ENCODE peak calls at places on chromosomes 3 and 15, in five cellular contexts. U, Z, M, O and C are unnamed samples.

GRCh38 chr15:38782156-38782555 is 217.5 kb upstream of the RASGRP1 start:
- DNase-seq in U (no peak), Z (no peak), M (no peak), O (no peak), C (no peak)

GRCh38 chr3:94525039-94525438 is 462.2 kb downstream of the NSUN3 start:
- DNase-seq in U (no peak), Z (peak), M (no peak), O (no peak), C (no peak)

GRCh38 chr3:61172684-61173083 is 78.6 kb downstream of the FHIT start:
- DNase-seq in U (no peak), Z (peak), M (peak), O (peak), C (no peak)

GRCh38 chr3:57840445-57840844 is 84.3 kb downstream of the SLMAP start:
- DNase-seq in U (no peak), Z (no peak), M (no peak), O (no peak), C (no peak)

GRCh38 chr15:68921926-68922325 is 8.4 kb upstream of the SPESP1 start:
- DNase-seq in U (no peak), Z (no peak), M (no peak), O (no peak), C (no peak)

GRCh38 chr3:37249717-37250116 is 75.3 kb upstream of the LRRFIP2 start:
- DNase-seq in U (no peak), Z (no peak), M (no peak), O (no peak), C (no peak)

GRCh38 chr3:141491081-141491480 is 4.3 kb downstream of the RASA2 start:
- DNase-seq in U (no peak), Z (no peak), M (no peak), O (no peak), C (no peak)

GRCh38 chr15:89645680-89646079 is 9.6 kb downstream of the KIF7 start:
- DNase-seq in U (no peak), Z (no peak), M (no peak), O (no peak), C (no peak)

DNA sequence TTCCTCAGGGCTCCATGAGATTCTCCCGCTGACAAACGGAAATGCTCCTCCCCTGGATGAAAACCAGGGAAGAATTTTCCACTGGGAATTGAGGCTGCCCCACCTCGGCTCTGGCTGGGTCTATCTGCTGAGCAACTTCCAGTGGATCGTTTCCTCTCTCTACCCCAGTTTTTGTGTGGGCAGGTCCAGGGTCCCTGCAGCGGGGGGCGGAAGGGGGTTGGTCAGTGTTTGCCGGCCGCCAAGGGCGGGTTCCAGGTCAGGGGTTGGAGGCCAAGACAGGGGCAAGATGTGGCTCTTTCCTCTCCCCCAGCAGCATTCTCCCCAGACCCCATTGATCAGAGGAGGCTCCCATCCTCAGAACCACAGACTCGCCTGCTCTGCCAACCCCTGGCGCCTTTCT is 92.3 kb downstream of the WNT7A start:
- DNase-seq in U (no peak), Z (no peak), M (no peak), O (no peak), C (no peak)
- TF ChIP-seq CTCF in U (no peak), Z (no peak), M (no peak), O (no peak), C (no peak)

DNA sequence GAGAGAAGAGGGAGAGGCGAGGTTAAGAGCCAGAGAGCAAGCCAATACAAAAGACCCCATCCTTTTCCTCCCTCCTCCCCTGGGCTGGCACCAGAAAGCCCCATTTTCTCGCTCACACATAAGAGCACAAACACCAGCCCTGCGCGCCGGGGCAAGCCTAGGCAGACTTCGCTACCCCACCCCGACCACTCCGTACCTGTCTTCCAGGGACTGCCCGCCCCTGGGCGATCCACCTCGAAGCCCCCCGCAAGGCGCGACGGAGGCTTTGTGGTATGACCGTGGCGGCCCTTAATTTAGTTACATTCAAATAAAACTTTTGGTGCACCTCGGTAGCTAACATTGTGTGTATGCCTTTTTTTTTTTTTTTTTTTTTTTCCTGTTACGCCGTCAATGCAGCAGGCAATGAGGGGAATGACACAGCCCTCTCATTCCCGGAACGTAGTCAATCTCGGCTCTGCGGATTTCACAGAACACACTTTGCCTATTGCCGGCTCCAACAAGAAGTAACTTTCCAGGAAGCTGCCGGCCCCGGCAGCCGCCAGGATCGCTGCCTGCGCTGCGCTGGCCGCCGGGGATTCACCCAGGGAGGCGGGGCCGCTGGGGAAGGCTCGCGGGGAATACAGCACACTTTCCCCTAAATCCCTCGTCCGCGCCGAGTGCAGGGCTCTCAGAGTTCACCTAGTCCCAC is 7.7 kb downstream of the BCL6 start:
- DNase-seq in U (no peak), Z (no peak), M (peak), O (peak), C (no peak)
- TF ChIP-seq CTCF in U (no peak), Z (no peak), M (peak), O (no peak), C (no peak)

GRCh38 chr3:78741066-78741645 is 1026.6 kb downstream of the ROBO1 start:
- DNase-seq in U (no peak), Z (peak), M (no peak), O (no peak), C (no peak)
- TF ChIP-seq CTCF in U (peak), Z (no peak), M (peak), O (peak), C (peak)

GRCh38 chr3:160828880-160829279 is 72.8 kb downstream of the PPM1L start:
- DNase-seq in U (no peak), Z (no peak), M (no peak), O (no peak), C (no peak)

GRCh38 chr3:160827516-160827915 is 71.5 kb downstream of the PPM1L start:
- DNase-seq in U (no peak), Z (no peak), M (no peak), O (no peak), C (no peak)

GRCh38 chr3:160831411-160831810 is 75.4 kb downstream of the PPM1L start:
- DNase-seq in U (no peak), Z (no peak), M (no peak), O (no peak), C (no peak)

GRCh38 chr3:160830792-160831191 is 74.8 kb downstream of the PPM1L start:
- DNase-seq in U (no peak), Z (no peak), M (no peak), O (no peak), C (no peak)

GRCh38 chr3:160829486-160830009 is 73.5 kb downstream of the PPM1L start:
- DNase-seq in U (no peak), Z (no peak), M (no peak), O (no peak), C (no peak)
- TF ChIP-seq CTCF in U (no peak), Z (no peak), M (no peak), O (no peak), C (no peak)